ENCODE peak calls at places on chromosome 10, in five cellular contexts. O is foreskin fibroblast, S is HCT116, V is upper lobe of left lung, M is B cell. D is an unnamed sample.

GRCh38 chr10:123614888-123615287 is 51.3 kb upstream of the GPR26 start:
- DNase-seq in O (peak; percentile 10), S (peak; percentile 16), V (no peak), M (peak; percentile 46), D (peak; percentile 43)

GRCh38 chr10:127195041-127195506 is 1.3 kb downstream of the INSYN2A start:
- DNase-seq in O (no peak), S (no peak), V (peak; percentile 82), M (no peak), D (peak; percentile 4)

GRCh38 chr10:96719850-96720421 is 378 bp downstream of the PIK3AP1 start:
- DNase-seq in O (no peak), S (peak; percentile 19), V (peak; percentile 86), M (peak; percentile 88), D (no peak)

GRCh38 chr10:34024708-34025425 is 690.4 kb upstream of the NRP1 start:
- DNase-seq in O (peak; percentile 35), S (peak; percentile 29), V (no peak), M (no peak), D (no peak)

GRCh38 chr10:69152002-69152401 is 28.0 kb downstream of the VPS26A start:
- DNase-seq in O (no peak), S (no peak), V (no peak), M (no peak), D (no peak)

GRCh38 chr10:125611756-125612155 is 71.2 kb downstream of the TEX36 start:
- DNase-seq in O (no peak), S (no peak), V (no peak), M (no peak), D (no peak)

GRCh38 chr10:105473170-105473569 is 832.1 kb downstream of the SORCS3 start:
- DNase-seq in O (no peak), S (no peak), V (no peak), M (no peak), D (no peak)

GRCh38 chr10:55283041-55283440 is 482.0 kb upstream of the PCDH15 start:
- DNase-seq in O (no peak), S (no peak), V (no peak), M (no peak), D (no peak)

GRCh38 chr10:125231116-125231812 is 70.9 kb upstream of the CTBP2 start:
- DNase-seq in O (peak; percentile 90), S (peak; percentile 87), V (no peak), M (no peak), D (peak; percentile 96)

GRCh38 chr10:90148121-90148855 is 446.9 kb downstream of the KIF20B start:
- DNase-seq in O (peak; percentile 14), S (peak; percentile 71), V (no peak), M (no peak), D (no peak)

GRCh38 chr10:74822583-74823089 is 3.8 kb upstream of the KAT6B start:
- DNase-seq in O (peak; percentile 66), S (no peak), V (no peak), M (no peak), D (peak; percentile 81)

GRCh38 chr10:123970207-123970926 is 78.8 kb upstream of the CPXM2 start:
- DNase-seq in O (no peak), S (no peak), V (no peak), M (no peak), D (no peak)

GRCh38 chr10:129865960-129866359 is 98.1 kb downstream of the EBF3 start:
- DNase-seq in O (no peak), S (no peak), V (no peak), M (no peak), D (no peak)

GRCh38 chr10:122939819-122940543 is 14.0 kb downstream of the C10orf88 start:
- DNase-seq in O (peak; percentile 28), S (no peak), V (no peak), M (no peak), D (peak; percentile 60)

GRCh38 chr10:7956508-7956907 is 98.0 kb upstream of the GATA3 start:
- DNase-seq in O (peak; percentile 60), S (no peak), V (no peak), M (no peak), D (peak; percentile 65)

GRCh38 chr10:31064334-31064733 is 32.7 kb upstream of the ZNF438 start:
- DNase-seq in O (peak; percentile 83), S (no peak), V (no peak), M (no peak), D (peak; percentile 50)

GRCh38 chr10:114380060-114380459 is 24.2 kb downstream of the AFAP1L2 start:
- DNase-seq in O (no peak), S (no peak), V (no peak), M (no peak), D (no peak)

GRCh38 chr10:95434583-95434982 is 126.6 kb downstream of the SORBS1 start:
- DNase-seq in O (no peak), S (no peak), V (no peak), M (no peak), D (no peak)

GRCh38 chr10:79391231-79392019 is 44.2 kb downstream of the PPIF start:
- DNase-seq in O (no peak), S (no peak), V (no peak), M (no peak), D (no peak)

GRCh38 chr10:79390057-79390456 is 42.8 kb downstream of the PPIF start:
- DNase-seq in O (no peak), S (no peak), V (no peak), M (no peak), D (no peak)

GRCh38 chr10:79392020-79392398 is 44.7 kb downstream of the PPIF start:
- DNase-seq in O (no peak), S (no peak), V (no peak), M (no peak), D (no peak)

GRCh38 chr10:79392506-79393176 is 45.4 kb downstream of the PPIF start:
- DNase-seq in O (no peak), S (no peak), V (no peak), M (no peak), D (no peak)

GRCh38 chr10:79390551-79391229 is 43.4 kb downstream of the PPIF start:
- DNase-seq in O (no peak), S (no peak), V (no peak), M (no peak), D (no peak)
- TF ChIP-seq CTCF in O (no peak), S (no peak), V (no peak), M (no peak), D (no peak)

GRCh38 chr10:24477925-24478324 is 245.8 kb downstream of the ARHGAP21 start:
- DNase-seq in O (no peak), S (no peak), V (no peak), M (no peak), D (no peak)
- TF ChIP-seq CTCF in O (no peak), S (no peak), V (no peak), M (no peak), D (no peak)

DNA sequence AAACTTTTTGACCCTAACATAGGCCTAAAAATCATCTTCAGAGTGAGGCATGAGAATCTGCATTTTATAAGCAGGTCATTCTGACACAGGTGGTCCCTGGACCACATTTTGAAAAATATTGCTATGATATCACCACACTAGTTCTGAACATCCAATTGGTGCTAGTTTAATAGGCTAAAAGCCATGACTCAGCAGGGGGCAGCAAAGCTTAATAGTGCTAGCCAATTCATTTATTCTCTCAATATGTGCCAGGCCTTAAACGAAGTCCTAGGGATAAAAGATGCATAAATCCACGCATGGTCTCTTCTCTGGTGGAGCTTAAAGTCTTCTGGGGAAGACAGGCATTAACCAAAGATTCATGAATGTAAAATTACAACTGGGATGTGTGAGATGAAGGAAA is 10.2 kb upstream of the SLC25A28 start:
- DNase-seq in O (peak; percentile 44), S (peak; percentile 26), V (no peak), M (no peak), D (peak; percentile 59)
- TF ChIP-seq CTCF in O (peak; percentile 59), S (peak; percentile 28), V (peak; percentile 30), M (no peak), D (peak; percentile 76)

GRCh38 chr10:93541402-93542357 is 24.8 kb upstream of the FFAR4 start:
- DNase-seq in O (peak; percentile 41), S (peak; percentile 27), V (peak; percentile 36), M (no peak), D (peak; percentile 49)

GRCh38 chr10:93547522-93547921 is 18.9 kb upstream of the FFAR4 start:
- DNase-seq in O (no peak), S (no peak), V (no peak), M (no peak), D (no peak)

DNA sequence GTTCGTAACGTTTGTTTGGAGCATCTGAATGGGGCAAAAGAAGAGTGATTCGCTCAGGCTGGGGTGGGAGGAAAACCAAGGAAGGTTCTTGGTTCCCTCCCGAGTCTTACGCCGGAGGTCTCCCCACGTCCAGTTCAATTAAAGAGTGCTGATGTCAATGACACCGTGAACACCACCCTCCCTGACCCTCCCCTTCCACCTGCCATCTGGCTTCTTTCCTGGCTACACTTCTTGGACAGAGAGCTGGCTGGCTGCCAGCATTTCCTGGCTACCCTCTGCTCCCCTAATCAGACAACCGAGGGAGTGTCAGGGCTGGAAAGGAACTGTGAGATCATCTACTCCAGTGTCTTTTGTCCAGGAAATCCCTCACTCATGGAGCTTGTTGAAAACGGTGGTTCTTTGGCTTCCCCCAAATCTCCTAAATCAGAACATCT is 24.1 kb upstream of the FFAR4 start:
- DNase-seq in O (peak; percentile 25), S (no peak), V (no peak), M (no peak), D (no peak)
- TF ChIP-seq CTCF in O (no peak), S (no peak), V (no peak), M (no peak), D (peak; percentile 63)

GRCh38 chr10:88986549-88987242 is 3.9 kb upstream of the FAS start:
- DNase-seq in O (peak; percentile 29), S (no peak), V (no peak), M (no peak), D (peak; percentile 33)
- TF ChIP-seq CTCF in O (peak; percentile 67), S (peak; percentile 59), V (peak; percentile 60), M (peak; percentile 69), D (peak; percentile 96)

DNA sequence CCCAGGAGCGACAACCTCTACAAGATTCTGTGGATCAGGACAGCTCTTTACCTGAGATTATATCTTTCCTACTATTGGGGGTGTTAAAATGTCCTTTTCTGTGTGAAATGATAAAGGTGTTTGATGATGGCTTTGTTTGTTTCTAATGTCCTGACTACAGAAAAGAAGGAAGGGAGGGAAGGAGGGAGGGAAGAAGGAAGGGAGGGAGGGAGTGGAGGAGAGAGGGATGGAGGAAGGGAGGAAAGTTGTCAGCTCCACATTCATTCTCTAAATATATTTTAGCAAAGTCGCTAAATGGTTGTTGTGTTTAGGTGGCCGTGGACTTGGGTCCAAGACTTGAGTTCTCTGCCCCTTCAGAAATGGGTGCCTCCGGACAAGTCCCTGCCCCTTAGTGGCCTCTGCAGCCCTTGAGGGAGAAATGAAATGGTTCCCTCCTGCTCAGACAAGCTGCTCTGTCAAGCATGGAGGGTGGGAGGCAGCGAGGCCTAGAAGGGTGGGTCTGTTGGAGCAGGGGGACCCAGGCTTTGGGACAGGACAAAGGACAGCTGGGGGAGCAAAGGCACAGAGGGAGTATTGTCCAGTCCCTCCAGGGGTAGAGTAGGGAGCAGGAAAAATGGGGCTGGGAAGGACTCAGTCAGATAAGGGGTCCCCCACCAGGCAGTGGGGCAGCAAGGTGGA is 4.4 kb downstream of the RGS10 start:
- DNase-seq in O (no peak), S (no peak), V (no peak), M (no peak), D (no peak)
- TF ChIP-seq CTCF in O (no peak), S (no peak), V (no peak), M (no peak), D (no peak)

GRCh38 chr10:49379596-49380410 is 16.1 kb downstream of the DRGX start:
- DNase-seq in O (no peak), S (peak; percentile 16), V (no peak), M (no peak), D (no peak)
- TF ChIP-seq CTCF in O (peak; percentile 7), S (peak; percentile 70), V (no peak), M (no peak), D (no peak)

GRCh38 chr10:48745662-48746245 is 61.1 kb downstream of the WDFY4 start:
- DNase-seq in O (no peak), S (no peak), V (peak; percentile 67), M (no peak), D (no peak)
- TF ChIP-seq CTCF in O (no peak), S (peak; percentile 51), V (no peak), M (no peak), D (peak; percentile 21)

D was measured in HFFc6.